ENCODE peak calls at places on chromosomes 12 and 14, in five cellular contexts. D, K, G, M and W are unnamed samples.

GRCh38 chr12:41190360-41190759 is 2.2 kb downstream of the PDZRN4 start:
- DNase-seq in M (no peak), K (peak), D (no peak), G (no peak), W (no peak)

GRCh38 chr12:110345176-110345651 is 58.3 kb downstream of the ANAPC7 start:
- DNase-seq in K (no peak), M (no peak), D (no peak), G (no peak), W (no peak)

GRCh38 chr14:39431416-39432178 is 636 bp downstream of the FBXO33 start:
- DNase-seq in M (peak), G (peak), D (peak), K (peak), W (peak)

GRCh38 chr12:85963322-85963721 is 89.2 kb downstream of the NTS start:
- DNase-seq in K (no peak), M (no peak), G (no peak), D (no peak), W (no peak)

GRCh38 chr14:92973265-92973797 is 50.4 kb downstream of the CHGA start:
- DNase-seq in G (peak), K (peak), D (peak), M (peak), W (peak)

GRCh38 chr14:30791522-30792351 is 82.6 kb upstream of the COCH start:
- DNase-seq in G (no peak), D (no peak), K (no peak), M (no peak), W (no peak)

GRCh38 chr14:69268223-69268622 is 8.3 kb downstream of the GALNT16 start:
- DNase-seq in M (no peak), K (no peak), G (no peak), D (peak), W (no peak)

GRCh38 chr12:55899035-55899434 is 28.7 kb downstream of the PYM1 start:
- DNase-seq in G (no peak), K (no peak), M (no peak), D (peak), W (no peak)

GRCh38 chr14:51121096-51121495 is 26.2 kb upstream of the TRIM9 start:
- DNase-seq in M (no peak), K (no peak), G (no peak), D (no peak), W (no peak)

GRCh38 chr14:100899841-100900771 is 3.4 kb downstream of the RTL1 start:
- DNase-seq in K (peak), M (no peak), G (no peak), D (no peak), W (peak)

GRCh38 chr12:104243551-104243950 is 28.0 kb downstream of the TXNRD1 start:
- DNase-seq in G (no peak), D (no peak), M (no peak), K (no peak), W (no peak)

GRCh38 chr12:124927325-124928094 is 13.1 kb upstream of the UBC start:
- DNase-seq in K (peak), D (peak), G (peak), M (peak), W (peak)

GRCh38 chr14:105219753-105220152 is 28.6 kb upstream of the BTBD6 start:
- DNase-seq in M (no peak), D (no peak), K (no peak), G (no peak), W (no peak)

GRCh38 chr12:3218150-3218845 is 141.1 kb downstream of the TSPAN9 start:
- DNase-seq in D (peak), M (peak), G (no peak), K (peak), W (peak)

DNA sequence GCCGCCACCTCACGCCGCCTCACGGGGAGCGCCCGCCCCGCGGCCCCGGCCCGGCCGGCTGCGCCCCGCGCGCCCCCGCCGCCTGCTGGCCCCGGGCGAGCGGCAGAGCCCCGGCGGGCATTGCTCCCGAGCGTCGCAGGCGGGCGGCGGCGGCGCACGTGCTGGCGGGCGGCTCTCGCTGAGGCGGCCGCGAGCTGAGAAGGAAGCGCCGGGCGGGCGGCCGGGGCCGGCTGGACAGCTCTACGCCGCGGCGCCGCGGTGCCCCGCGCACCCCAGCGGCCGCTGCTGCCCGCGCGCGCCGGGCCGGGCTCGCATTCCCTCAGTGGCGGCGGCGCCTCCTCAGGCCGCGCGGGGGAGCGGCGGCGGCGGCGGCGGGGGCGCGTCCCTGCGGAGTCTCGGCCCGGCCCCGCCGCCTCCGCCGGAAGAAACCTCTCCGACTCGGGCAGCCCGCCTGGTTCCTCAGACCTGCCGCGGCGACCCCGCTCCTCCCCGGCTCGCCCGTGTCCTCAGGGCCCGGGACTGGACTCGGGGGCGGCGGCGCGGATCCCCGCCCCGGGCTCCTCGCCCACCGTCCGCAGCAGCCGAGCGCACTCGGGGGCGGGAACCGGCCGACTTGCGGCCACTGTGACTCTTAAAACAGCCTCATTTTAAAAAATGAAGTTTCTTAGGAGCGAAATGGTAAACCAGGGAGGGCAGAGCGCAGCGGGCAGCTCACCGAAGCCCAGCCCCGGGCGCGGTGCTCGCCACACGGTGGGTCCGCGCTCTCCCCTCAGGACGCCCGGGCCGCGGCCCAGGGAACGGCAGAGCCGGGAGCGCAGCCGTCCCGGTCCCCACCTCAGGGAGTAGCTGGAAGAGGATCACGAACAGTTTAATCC is at the start of gene PITPNM2:
- DNase-seq in K (peak), D (peak), G (peak), M (peak), W (peak)
- TF ChIP-seq POLR2A in K (no peak), D (no peak), G (peak), M (no peak), W (peak)

DNA sequence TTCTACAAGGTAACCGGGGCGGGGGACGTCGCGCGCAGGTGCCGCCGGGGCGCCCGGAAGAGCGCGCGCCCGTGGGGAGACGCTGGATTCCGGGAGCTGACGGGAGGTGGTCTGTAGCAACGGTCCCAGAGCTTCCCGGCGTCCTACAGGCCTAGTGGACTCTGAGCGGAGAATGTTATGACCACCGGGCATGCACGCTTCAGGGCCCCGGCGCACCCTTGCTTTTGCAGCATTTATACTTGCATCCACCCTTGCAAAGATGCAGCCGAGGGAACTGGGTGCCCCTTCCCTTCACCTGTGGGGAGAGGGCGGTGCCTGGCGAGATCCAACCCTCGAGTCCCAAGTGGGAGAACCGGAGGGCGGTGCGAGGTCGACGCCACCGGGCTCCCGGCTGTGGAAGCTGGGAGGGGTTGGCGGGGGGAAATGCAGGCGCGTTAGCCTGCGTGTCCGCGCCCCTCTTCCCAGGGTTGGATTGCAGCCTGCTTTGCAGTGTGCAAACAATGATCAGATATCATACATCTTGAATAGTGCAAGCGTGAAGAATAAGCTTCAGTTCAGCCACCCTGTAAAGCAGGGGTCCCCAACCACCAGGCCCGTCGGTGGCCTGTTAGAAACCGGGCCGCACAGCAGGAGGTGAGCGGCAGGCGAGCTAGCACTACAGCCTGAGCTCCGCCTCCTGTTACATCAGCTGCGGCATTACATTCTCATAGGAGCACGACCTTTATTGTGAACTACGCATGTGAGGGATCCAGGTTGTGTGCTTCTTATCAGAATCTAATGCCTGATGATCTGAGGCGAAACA is 576 bp downstream of the ERP29 start:
- DNase-seq in K (peak), G (peak), D (peak), M (peak), W (peak)
- TF ChIP-seq POLR2A in K (peak), G (no peak), D (no peak), M (no peak), W (peak)

DNA sequence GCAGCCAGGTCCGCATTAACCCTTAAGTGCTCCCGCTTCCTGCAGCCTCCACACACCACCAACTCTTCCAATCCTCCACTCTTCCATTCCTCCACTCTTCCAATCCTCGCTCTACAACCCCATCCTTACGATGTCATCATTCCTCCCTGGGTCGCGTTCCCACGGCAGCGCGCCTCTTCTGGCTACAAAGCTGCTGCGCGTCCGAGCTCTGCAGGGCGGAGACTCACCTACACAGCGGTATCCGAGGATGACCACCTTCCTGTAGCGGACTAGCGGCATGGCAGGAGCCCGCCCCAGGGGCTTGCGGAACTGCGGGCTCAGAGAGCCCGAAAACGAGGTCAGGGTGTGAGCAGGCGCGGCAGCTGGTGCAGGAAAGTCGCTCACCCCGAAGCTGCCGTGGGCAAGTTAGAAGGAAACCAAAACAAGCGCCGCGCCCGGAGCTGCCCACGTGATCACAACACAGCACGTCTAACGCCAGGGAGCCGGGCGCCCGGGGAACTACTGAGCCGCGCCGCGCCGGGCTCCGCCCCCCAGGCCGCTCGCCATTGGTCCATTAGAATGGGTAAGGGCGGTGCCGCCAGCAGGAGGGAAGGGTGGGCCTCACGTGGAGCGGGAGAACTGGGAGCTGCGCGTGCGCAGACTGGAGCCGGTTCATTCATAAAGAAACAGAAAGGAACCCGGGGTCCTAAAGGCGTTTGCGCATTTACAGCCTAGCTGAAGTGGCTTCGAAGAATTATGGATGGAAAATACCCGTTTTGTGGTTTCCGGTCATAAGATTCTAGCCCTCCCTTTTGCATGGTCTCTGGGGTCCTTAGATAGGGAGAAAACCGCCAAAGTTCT is at the start of gene RHEBL1:
- DNase-seq in G (peak), K (peak), D (peak), M (peak), W (peak)
- TF ChIP-seq POLR2A in G (no peak), K (no peak), D (no peak), M (peak), W (peak)

GRCh38 chr14:64762044-64763034 is 58.1 kb downstream of the PLEKHG3 start:
- DNase-seq in G (peak), M (peak), D (peak), K (peak), W (peak)
- TF ChIP-seq POLR2A in G (no peak), M (no peak), D (peak), K (no peak), W (peak)

GRCh38 chr12:52151859-52152783 is 39.7 kb downstream of the KRT80 start:
- DNase-seq in D (peak), M (peak), G (peak), K (peak), W (peak)
- TF ChIP-seq POLR2A in D (no peak), M (peak), G (no peak), K (no peak), W (no peak)

GRCh38 chr14:20682127-20682434 is 2.3 kb upstream of the RNASE4 start:
- DNase-seq in K (no peak), M (peak), D (no peak), G (no peak), W (no peak)

GRCh38 chr14:20682435-20683124 is 1.8 kb upstream of the RNASE4 start:
- DNase-seq in D (peak), G (peak), M (peak), K (peak), W (peak)

GRCh38 chr14:20683125-20683895 is 1.1 kb upstream of the RNASE4 start:
- DNase-seq in D (peak), M (peak), G (no peak), K (peak), W (peak)

GRCh38 chr14:20684662-20685456 is 499 bp downstream of the RNASE4 start:
- DNase-seq in M (peak), D (peak), K (peak), G (no peak), W (peak)

DNA sequence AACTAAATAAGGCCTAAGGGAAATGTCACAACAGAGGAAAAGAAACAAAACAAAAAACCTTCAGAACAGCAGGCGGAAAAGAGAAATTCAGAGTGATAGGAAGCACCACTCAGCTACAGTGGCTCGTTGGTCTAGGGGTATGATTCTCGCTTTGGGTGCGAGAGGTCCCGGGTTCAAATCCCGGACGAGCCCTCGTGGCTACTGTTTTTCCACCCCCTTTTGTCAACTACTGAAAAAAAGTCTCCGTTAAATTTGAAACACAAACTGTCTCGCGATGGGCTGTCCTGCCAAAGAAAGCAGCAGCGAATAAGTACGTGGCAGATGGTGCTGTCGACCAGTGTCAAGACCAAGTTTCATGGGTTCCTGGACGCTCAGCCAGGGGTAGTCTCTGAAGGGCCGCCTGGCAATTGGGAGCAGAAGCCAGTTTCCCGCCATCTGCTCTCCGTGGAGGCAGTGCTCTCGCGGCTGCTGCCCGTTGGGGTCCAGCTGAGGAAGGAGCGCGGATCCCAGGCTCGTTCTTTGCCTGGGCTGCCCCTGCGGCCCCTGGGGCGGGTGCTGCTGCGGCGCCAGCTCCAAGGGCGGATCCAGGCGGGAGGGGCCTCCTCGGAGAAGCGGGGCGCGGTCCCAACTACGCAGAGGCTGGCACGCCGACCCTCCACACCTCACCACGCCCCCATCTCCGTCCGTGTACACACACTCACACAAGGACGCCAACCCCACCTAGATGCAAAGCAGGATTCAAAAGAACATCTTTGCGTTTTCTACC is at the start of gene RNASE4:
- DNase-seq in M (peak), K (peak), D (peak), G (peak), W (peak)
- TF ChIP-seq POLR2A in M (peak), K (peak), D (peak), G (peak), W (peak)

GRCh38 chr12:1661553-1662335 is 29.1 kb upstream of the ADIPOR2 start:
- DNase-seq in M (peak), G (peak), D (peak), K (peak), W (peak)
- TF ChIP-seq POLR2A in M (peak), G (peak), D (no peak), K (peak), W (peak)

GRCh38 chr12:53051058-53051880 is 1.4 kb downstream of the TNS2 start:
- DNase-seq in D (peak), K (peak), G (peak), M (peak), W (peak)
- TF ChIP-seq POLR2A in D (no peak), K (no peak), G (peak), M (peak), W (peak)

GRCh38 chr12:130334937-130335336 is 2.8 kb upstream of the PIWIL1 start:
- DNase-seq in D (no peak), K (no peak), G (no peak), M (no peak), W (no peak)

GRCh38 chr12:130334399-130334798 is 3.3 kb upstream of the PIWIL1 start:
- DNase-seq in K (no peak), M (no peak), D (no peak), G (no peak), W (no peak)

GRCh38 chr12:130336723-130337475 is 788 bp upstream of the PIWIL1 start:
- DNase-seq in G (no peak), D (no peak), K (no peak), M (no peak), W (no peak)

GRCh38 chr12:130337476-130338303 is at the start of gene PIWIL1:
- DNase-seq in K (no peak), G (no peak), D (no peak), M (no peak), W (no peak)

DNA sequence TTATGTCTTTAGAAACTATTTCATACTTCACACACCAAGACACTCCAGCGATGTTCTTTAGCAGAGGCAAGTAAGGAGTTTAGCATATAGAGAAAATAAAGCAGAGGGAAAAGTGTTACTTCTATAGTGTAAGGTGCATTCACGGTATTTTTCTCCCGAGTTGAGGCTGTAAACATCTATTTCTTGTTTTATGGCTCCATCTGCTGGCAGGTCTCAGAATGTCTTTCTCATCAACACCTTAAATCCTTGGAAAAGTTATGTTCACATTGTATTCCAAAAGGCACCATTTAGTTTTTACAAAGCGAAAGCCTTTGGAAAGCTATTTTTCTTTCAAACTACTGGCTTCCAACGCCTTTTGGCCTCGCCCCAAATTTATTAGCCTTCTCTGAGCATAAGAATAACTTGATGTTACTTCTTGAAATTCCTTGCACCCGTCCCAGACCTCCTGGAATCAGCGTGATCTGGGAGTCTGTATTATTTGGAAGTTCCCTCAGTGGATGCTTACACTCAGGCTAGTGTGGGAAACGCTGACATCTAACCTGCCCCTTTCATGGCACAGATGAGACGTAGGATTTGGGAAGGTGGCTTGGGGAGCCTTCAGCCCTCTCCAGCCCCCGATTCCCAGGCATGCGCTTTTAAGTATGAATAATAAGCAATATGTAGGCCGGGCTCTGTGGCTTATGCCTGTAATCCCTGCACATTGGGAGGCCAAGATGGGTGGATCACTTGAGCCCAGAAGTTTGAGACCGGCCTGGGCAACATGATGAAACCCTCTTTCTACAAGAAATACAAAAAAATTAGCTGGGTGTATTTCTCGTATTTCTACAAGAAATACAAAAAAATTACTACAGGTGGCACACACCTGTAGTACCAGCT is 1.9 kb upstream of the PIWIL1 start:
- DNase-seq in G (no peak), M (no peak), K (no peak), D (peak), W (peak)
- TF ChIP-seq POLR2A in G (no peak), M (no peak), K (no peak), D (no peak), W (no peak)